ENCODE peak calls at places on chromosomes 3 and 15, in five cellular contexts. One of them, this sample, is unnamed.

GRCh38 chr15:39248204-39248603 is 332.7 kb upstream of the THBS1 start:
- DNase-seq in K562: no peak
- DNase-seq in SK-N-SH: no peak
- DNase-seq in HepG2: peak
- DNase-seq in GM12878: no peak
- DNase-seq in this sample: no peak

GRCh38 chr3:39191103-39191502 is 1.3 kb downstream of the XIRP1 start:
- DNase-seq in K562: no peak
- DNase-seq in SK-N-SH: no peak
- DNase-seq in HepG2: no peak
- DNase-seq in GM12878: no peak
- DNase-seq in this sample: no peak

GRCh38 chr15:69679623-69680228 is 227.1 kb downstream of the RPLP1 start:
- DNase-seq in K562: no peak
- DNase-seq in SK-N-SH: no peak
- DNase-seq in HepG2: no peak
- DNase-seq in GM12878: peak
- DNase-seq in this sample: no peak

GRCh38 chr3:133812872-133813271 is 7.3 kb downstream of the SRPRB start:
- DNase-seq in K562: no peak
- DNase-seq in SK-N-SH: no peak
- DNase-seq in HepG2: no peak
- DNase-seq in GM12878: no peak
- DNase-seq in this sample: no peak

GRCh38 chr3:141659821-141660597 is 78.1 kb upstream of the RNF7 start:
- DNase-seq in K562: peak
- DNase-seq in SK-N-SH: peak
- DNase-seq in HepG2: no peak
- DNase-seq in GM12878: no peak
- DNase-seq in this sample: peak

GRCh38 chr3:109369510-109369909 is 32.2 kb upstream of the DPPA4 start:
- DNase-seq in K562: no peak
- DNase-seq in SK-N-SH: no peak
- DNase-seq in HepG2: peak
- DNase-seq in GM12878: no peak
- DNase-seq in this sample: no peak

GRCh38 chr3:12462159-12462962 is 21.9 kb upstream of the TSEN2 start:
- DNase-seq in K562: no peak
- DNase-seq in SK-N-SH: no peak
- DNase-seq in HepG2: peak
- DNase-seq in GM12878: no peak
- DNase-seq in this sample: no peak

GRCh38 chr15:60423540-60423939 is 25.8 kb upstream of the ANXA2 start:
- DNase-seq in K562: no peak
- DNase-seq in SK-N-SH: no peak
- DNase-seq in HepG2: peak
- DNase-seq in GM12878: no peak
- DNase-seq in this sample: no peak

GRCh38 chr3:134357914-134358811 is 16.1 kb downstream of the AMOTL2 start:
- DNase-seq in K562: peak
- DNase-seq in SK-N-SH: peak
- DNase-seq in HepG2: peak
- DNase-seq in GM12878: no peak
- DNase-seq in this sample: no peak

GRCh38 chr3:47503033-47503432 is 10.5 kb downstream of the ELP6 start:
- DNase-seq in K562: peak
- DNase-seq in SK-N-SH: no peak
- DNase-seq in HepG2: no peak
- DNase-seq in GM12878: no peak
- DNase-seq in this sample: no peak

GRCh38 chr15:66733976-66734375 is 31.9 kb downstream of the SMAD6 start:
- DNase-seq in K562: no peak
- DNase-seq in SK-N-SH: no peak
- DNase-seq in HepG2: no peak
- DNase-seq in GM12878: no peak
- DNase-seq in this sample: no peak
- TF ChIP-seq FOXM1 in K562: no peak
- TF ChIP-seq FOXM1 in SK-N-SH: no peak
- TF ChIP-seq FOXM1 in HepG2: no peak
- TF ChIP-seq FOXM1 in GM12878: no peak
- TF ChIP-seq FOXM1 in this sample: no peak

GRCh38 chr3:114418724-114419543 is 125.1 kb downstream of the TIGIT start:
- DNase-seq in K562: peak
- DNase-seq in SK-N-SH: peak
- DNase-seq in HepG2: peak
- DNase-seq in GM12878: no peak
- DNase-seq in this sample: peak
- TF ChIP-seq FOXM1 in K562: no peak
- TF ChIP-seq FOXM1 in SK-N-SH: no peak
- TF ChIP-seq FOXM1 in HepG2: no peak
- TF ChIP-seq FOXM1 in GM12878: no peak
- TF ChIP-seq FOXM1 in this sample: no peak

GRCh38 chr3:150583028-150583427 is 20.1 kb upstream of the SELENOT start:
- DNase-seq in K562: no peak
- DNase-seq in SK-N-SH: no peak
- DNase-seq in HepG2: no peak
- DNase-seq in GM12878: no peak
- DNase-seq in this sample: no peak

GRCh38 chr3:150582620-150583019 is 20.5 kb upstream of the SELENOT start:
- DNase-seq in K562: no peak
- DNase-seq in SK-N-SH: no peak
- DNase-seq in HepG2: no peak
- DNase-seq in GM12878: no peak
- DNase-seq in this sample: no peak

GRCh38 chr3:150581174-150581573 is 21.9 kb upstream of the SELENOT start:
- DNase-seq in K562: no peak
- DNase-seq in SK-N-SH: no peak
- DNase-seq in HepG2: no peak
- DNase-seq in GM12878: no peak
- DNase-seq in this sample: no peak

DNA sequence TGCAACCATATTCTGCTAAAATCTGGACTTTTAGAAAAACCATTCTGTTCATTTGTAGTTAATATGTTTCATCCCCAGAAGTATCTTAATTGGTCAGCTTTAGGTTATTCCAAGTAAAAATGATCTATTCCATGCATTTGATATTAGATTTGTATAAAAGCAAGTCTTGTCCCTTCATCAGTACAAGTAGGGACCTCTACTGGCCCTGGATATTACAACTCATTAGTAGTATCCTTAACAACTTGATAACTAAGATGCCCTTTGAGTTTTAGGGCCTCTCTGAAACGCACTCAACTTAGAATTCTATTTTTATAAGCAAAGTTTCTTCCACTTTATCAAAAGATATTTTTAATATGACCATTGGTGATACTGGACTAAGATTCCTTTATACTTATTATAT is 25.3 kb upstream of the SELENOT start:
- DNase-seq in K562: no peak
- DNase-seq in SK-N-SH: no peak
- DNase-seq in HepG2: no peak
- DNase-seq in GM12878: no peak
- DNase-seq in this sample: no peak
- TF ChIP-seq FOXM1 in K562: no peak
- TF ChIP-seq FOXM1 in SK-N-SH: no peak
- TF ChIP-seq FOXM1 in HepG2: no peak
- TF ChIP-seq FOXM1 in GM12878: no peak
- TF ChIP-seq FOXM1 in this sample: no peak

GRCh38 chr15:47432831-47433230 is 284.5 kb upstream of the SEMA6D start:
- DNase-seq in K562: no peak
- DNase-seq in SK-N-SH: no peak
- DNase-seq in HepG2: no peak
- DNase-seq in GM12878: no peak
- DNase-seq in this sample: no peak

GRCh38 chr15:47427463-47427862 is 289.8 kb upstream of the SEMA6D start:
- DNase-seq in K562: no peak
- DNase-seq in SK-N-SH: no peak
- DNase-seq in HepG2: peak
- DNase-seq in GM12878: no peak
- DNase-seq in this sample: no peak

GRCh38 chr15:47429376-47429775 is 287.9 kb upstream of the SEMA6D start:
- DNase-seq in K562: no peak
- DNase-seq in SK-N-SH: no peak
- DNase-seq in HepG2: no peak
- DNase-seq in GM12878: no peak
- DNase-seq in this sample: no peak

GRCh38 chr15:47434641-47435040 is 282.7 kb upstream of the SEMA6D start:
- DNase-seq in K562: no peak
- DNase-seq in SK-N-SH: no peak
- DNase-seq in HepG2: no peak
- DNase-seq in GM12878: no peak
- DNase-seq in this sample: no peak

DNA sequence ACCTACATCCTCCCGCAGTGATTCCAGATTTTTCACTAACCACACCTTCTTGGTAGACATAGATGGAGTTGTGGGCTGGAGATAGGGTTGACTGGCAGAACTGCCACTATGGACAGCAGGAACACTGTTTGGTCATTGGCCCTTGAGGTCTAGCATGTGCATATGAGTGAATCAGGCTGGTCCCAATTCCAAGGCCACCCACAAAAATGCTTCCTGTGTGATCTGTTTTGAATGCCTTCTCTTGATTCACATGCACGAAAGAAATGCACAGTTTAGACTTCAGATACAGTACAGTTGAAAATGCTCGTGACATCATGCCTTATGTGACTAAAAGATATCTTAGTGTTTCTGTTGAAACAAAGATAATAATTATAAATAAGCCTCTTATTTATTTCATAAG is 285.8 kb upstream of the SEMA6D start:
- DNase-seq in K562: no peak
- DNase-seq in SK-N-SH: no peak
- DNase-seq in HepG2: peak
- DNase-seq in GM12878: no peak
- DNase-seq in this sample: no peak
- TF ChIP-seq FOXM1 in K562: no peak
- TF ChIP-seq FOXM1 in SK-N-SH: no peak
- TF ChIP-seq FOXM1 in HepG2: no peak
- TF ChIP-seq FOXM1 in GM12878: no peak
- TF ChIP-seq FOXM1 in this sample: no peak

This sample was measured in HEK293T.